ENCODE peak calls at places on chromosome 6, in ten cellular contexts. K is NCI-H1105; R is adrenal gland; L is mucosa of gallbladder; I is AG09319; S is effector memory CD4-positive, alpha-beta T cell; Q is lower lobe of right lung; E is NCI-H2029; O is Daoy; Y is iPS-NIHi11. W is an unnamed sample.

GRCh38 chr6:36969240-36969691 is 14.7 kb downstream of the PI16 start:
- DNase-seq in I (no peak), S (no peak), E (no peak), O (no peak), R (peak), Q (peak), L (peak), K (no peak), Y (no peak), W (no peak)

GRCh38 chr6:4910060-4910746 is 93.6 kb downstream of the RPP40 start:
- DNase-seq in R (no peak), S (no peak), K (peak), I (no peak), O (no peak), Q (no peak), L (no peak), Y (no peak), E (peak), W (peak)

GRCh38 chr6:136014454-136015421 is 163.2 kb downstream of the PDE7B start:
- DNase-seq in L (no peak), O (peak), R (peak), I (peak), Q (no peak), E (no peak), Y (no peak), S (no peak), K (no peak), W (no peak)

GRCh38 chr6:31498748-31499147 is 803 bp downstream of the MICB start:
- DNase-seq in E (no peak), K (no peak), S (no peak), R (no peak), O (peak), I (no peak), Y (peak), Q (no peak), L (no peak), W (no peak)

GRCh38 chr6:81897793-81898192 is 145.3 kb upstream of the TENT5A start:
- DNase-seq in O (no peak), I (no peak), Y (no peak), R (no peak), S (no peak), L (no peak), E (no peak), K (no peak), Q (no peak), W (no peak)

GRCh38 chr6:119209452-119210205 is 131.2 kb upstream of the FAM184A start:
- DNase-seq in I (no peak), Q (no peak), Y (no peak), E (no peak), O (no peak), L (no peak), R (no peak), K (no peak), S (no peak), W (no peak)

GRCh38 chr6:125953502-125953875 is 3.1 kb upstream of the HINT3 start:
- DNase-seq in Q (peak), I (no peak), S (no peak), O (peak), L (no peak), R (no peak), Y (no peak), E (peak), K (peak), W (peak)

GRCh38 chr6:10406556-10406955 is 8.3 kb downstream of the TFAP2A start:
- DNase-seq in K (no peak), Q (no peak), R (no peak), I (no peak), E (no peak), O (no peak), L (no peak), S (no peak), Y (no peak), W (no peak)

GRCh38 chr6:143337201-143337949 is 113.1 kb downstream of the ADAT2 start:
- DNase-seq in Y (peak), Q (peak), K (no peak), L (peak), O (peak), R (peak), E (no peak), S (peak), I (no peak), W (no peak)

GRCh38 chr6:116577486-116577885 is 6.2 kb downstream of the RWDD1 start:
- DNase-seq in K (no peak), I (no peak), E (no peak), Q (no peak), R (no peak), L (no peak), O (no peak), S (no peak), Y (no peak), W (no peak)

GRCh38 chr6:154457881-154458284 is 52.6 kb downstream of the CNKSR3 start:
- DNase-seq in R (no peak), K (peak), I (no peak), E (peak), O (peak), S (no peak), L (no peak), Q (no peak), Y (no peak), W (peak)

GRCh38 chr6:75167851-75168250 is 38.0 kb downstream of the COL12A1 start:
- DNase-seq in S (no peak), I (no peak), O (no peak), K (no peak), L (no peak), Q (no peak), R (no peak), E (no peak), Y (no peak), W (no peak)

GRCh38 chr6:18214003-18214402 is 50.3 kb downstream of the DEK start:
- DNase-seq in K (no peak), L (no peak), R (no peak), E (no peak), S (no peak), Q (no peak), Y (no peak), I (no peak), O (no peak), W (no peak)

GRCh38 chr6:17472653-17473183 is 79.3 kb downstream of the CAP2 start:
- DNase-seq in E (no peak), R (no peak), O (peak), S (no peak), Y (no peak), I (no peak), K (no peak), Q (no peak), L (no peak), W (no peak)

GRCh38 chr6:52596371-52597028 is 19.6 kb upstream of the TRAM2 start:
- DNase-seq in K (no peak), I (no peak), R (no peak), O (peak), Y (no peak), E (no peak), Q (no peak), L (no peak), S (no peak), W (no peak)

GRCh38 chr6:14881399-14881798 is 364.5 kb upstream of the JARID2 start:
- DNase-seq in R (no peak), E (no peak), O (peak), K (no peak), L (no peak), Q (no peak), I (no peak), S (no peak), Y (no peak), W (no peak)

GRCh38 chr6:7526755-7527154 is 14.7 kb upstream of the DSP start:
- DNase-seq in Q (no peak), I (no peak), K (no peak), Y (peak), R (no peak), L (no peak), O (no peak), S (no peak), E (no peak), W (no peak)

GRCh38 chr6:105489213-105489525 is 86.3 kb upstream of the PREP start:
- DNase-seq in L (no peak), Q (no peak), Y (no peak), K (no peak), I (no peak), S (no peak), E (no peak), R (no peak), O (no peak), W (no peak)

GRCh38 chr6:89895273-89895874 is 1.1 kb downstream of the GJA10 start:
- DNase-seq in K (no peak), I (peak), E (no peak), Y (peak), S (no peak), R (no peak), Q (no peak), O (peak), L (peak), W (no peak)

GRCh38 chr6:160041608-160042007 is 72.7 kb downstream of the IGF2R start:
- DNase-seq in L (peak), I (peak), O (peak), K (peak), S (no peak), Q (peak), Y (no peak), R (no peak), E (peak), W (no peak)

GRCh38 chr6:44681782-44682181 is 294.3 kb downstream of the CDC5L start:
- DNase-seq in Q (no peak), L (no peak), R (no peak), Y (no peak), I (no peak), E (no peak), O (peak), S (no peak), K (no peak), W (no peak)

GRCh38 chr6:46042355-46042999 is 26.8 kb upstream of the CLIC5 start:
- DNase-seq in E (peak), Y (peak), Q (no peak), S (no peak), O (peak), L (peak), I (no peak), K (peak), R (peak), W (peak)

GRCh38 chr6:167858842-167859520 is 32.3 kb downstream of the AFDN start:
- DNase-seq in S (no peak), K (no peak), R (no peak), E (no peak), L (no peak), I (no peak), O (no peak), Q (no peak), Y (no peak), W (no peak)

GRCh38 chr6:148265058-148265457 is 77.6 kb upstream of the SASH1 start:
- DNase-seq in O (no peak), E (no peak), L (peak), S (no peak), K (no peak), Y (no peak), I (no peak), R (no peak), Q (no peak), W (no peak)

GRCh38 chr6:15148356-15149058 is 97.4 kb upstream of the JARID2 start:
- DNase-seq in I (peak), R (no peak), K (no peak), E (no peak), Q (no peak), Y (peak), S (no peak), L (no peak), O (peak), W (no peak)

GRCh38 chr6:37104935-37105781 is 64.8 kb upstream of the PIM1 start:
- DNase-seq in I (no peak), L (no peak), S (no peak), E (no peak), Q (no peak), Y (no peak), O (no peak), K (no peak), R (no peak), W (no peak)

GRCh38 chr6:110055387-110055735 is 77.2 kb downstream of the GPR6 start:
- DNase-seq in O (no peak), E (peak), Y (no peak), K (peak), I (no peak), L (no peak), R (no peak), S (no peak), Q (no peak), W (peak)

GRCh38 chr6:26394289-26394688 is 7.8 kb upstream of the BTN3A1 start:
- DNase-seq in S (no peak), Q (no peak), Y (no peak), L (no peak), R (no peak), E (no peak), K (no peak), I (peak), O (peak), W (no peak)

GRCh38 chr6:15425947-15426346 is 180.1 kb downstream of the JARID2 start:
- DNase-seq in Q (peak), S (no peak), O (no peak), E (no peak), I (no peak), L (no peak), K (no peak), R (no peak), Y (no peak), W (no peak)

GRCh38 chr6:147204060-147204785 is at the start of gene STXBP5:
- DNase-seq in I (no peak), O (peak), S (peak), K (no peak), Q (peak), E (peak), Y (peak), R (peak), L (peak), W (peak)

W was measured in NCI-H774.